ENCODE peak calls at places on chromosomes 11 and 22, in six cellular contexts. Z, J, M, G, U and A are unnamed samples.

GRCh38 chr22:26998134-26998533 is 340.7 kb downstream of the MIAT start:
- DNase-seq in Z (no peak), J (no peak), M (no peak), G (no peak), U (no peak), A (no peak)

GRCh38 chr22:49437956-49438355 is 389.7 kb downstream of the BRD1 start:
- DNase-seq in Z (no peak), J (no peak), M (no peak), G (no peak), U (no peak), A (no peak)

GRCh38 chr11:35391922-35392813 is 27.2 kb downstream of the SLC1A2 start:
- DNase-seq in Z (peak; percentile 49), J (peak; percentile 81), M (peak; percentile 60), G (peak; percentile 66), U (peak; percentile 45), A (peak; percentile 56)

GRCh38 chr11:75428301-75428724 is 4.7 kb downstream of the KLHL35 start:
- DNase-seq in Z (no peak), J (peak; percentile 65), M (peak; percentile 85), G (no peak), U (no peak), A (no peak)

GRCh38 chr11:110092577-110093406 is at the start of gene ZC3H12C:
- DNase-seq in Z (peak; percentile 77), J (peak; percentile 80), M (peak; percentile 84), G (peak; percentile 72), U (no peak), A (peak; percentile 73)

GRCh38 chr11:45424781-45425180 is 138.6 kb upstream of the SYT13 start:
- DNase-seq in Z (no peak), J (no peak), M (no peak), G (no peak), U (no peak), A (no peak)

GRCh38 chr11:32884770-32885384 is 7.7 kb upstream of the QSER1 start:
- DNase-seq in Z (no peak), J (peak; percentile 23), M (no peak), G (no peak), U (no peak), A (no peak)

GRCh38 chr11:35142481-35143207 is 3.7 kb downstream of the CD44 start:
- DNase-seq in Z (no peak), J (peak; percentile 19), M (peak; percentile 20), G (no peak), U (no peak), A (no peak)

GRCh38 chr11:10118830-10119229 is 175.2 kb downstream of the SBF2 start:
- DNase-seq in Z (no peak), J (no peak), M (no peak), G (no peak), U (no peak), A (no peak)

GRCh38 chr11:1140642-1141490 is 16.9 kb upstream of the MUC5AC start:
- DNase-seq in Z (no peak), J (no peak), M (no peak), G (no peak), U (no peak), A (no peak)

GRCh38 chr11:87307101-87307500 is 269.4 kb downstream of the TMEM135 start:
- DNase-seq in Z (no peak), J (no peak), M (no peak), G (no peak), U (no peak), A (no peak)

GRCh38 chr11:134385774-134386565 is 26.1 kb downstream of the B3GAT1 start:
- DNase-seq in Z (no peak), J (no peak), M (no peak), G (no peak), U (no peak), A (no peak)

GRCh38 chr11:11072067-11072466 is 214.2 kb upstream of the ZBED5 start:
- DNase-seq in Z (no peak), J (no peak), M (no peak), G (no peak), U (no peak), A (no peak)

GRCh38 chr11:63212742-63213141 is 30.7 kb downstream of the SLC22A25 start:
- DNase-seq in Z (peak; percentile 10), J (peak; percentile 54), M (peak; percentile 10), G (no peak), U (no peak), A (no peak)

GRCh38 chr22:48707749-48708557 is 1119.7 kb downstream of the BRD1 start:
- DNase-seq in Z (no peak), J (no peak), M (no peak), G (no peak), U (no peak), A (no peak)

GRCh38 chr11:27842290-27842689 is 142.0 kb upstream of the BDNF start:
- DNase-seq in Z (no peak), J (no peak), M (no peak), G (no peak), U (no peak), A (no peak)

GRCh38 chr22:39459681-39460080 is 2.9 kb downstream of the MGAT3 start:
- DNase-seq in Z (no peak), J (no peak), M (no peak), G (no peak), U (no peak), A (no peak)

GRCh38 chr11:130145975-130146776 is 13.4 kb upstream of the ST14 start:
- DNase-seq in Z (peak; percentile 87), J (no peak), M (peak; percentile 65), G (peak; percentile 87), U (no peak), A (no peak)

GRCh38 chr11:110856993-110857812 is 145.0 kb upstream of the ARHGAP20 start:
- DNase-seq in Z (no peak), J (no peak), M (no peak), G (no peak), U (peak; percentile 39), A (no peak)

GRCh38 chr11:2206291-2206690 is 34.7 kb upstream of the TH start:
- DNase-seq in Z (no peak), J (no peak), M (no peak), G (no peak), U (no peak), A (no peak)

GRCh38 chr11:104151404-104152204 is 12.3 kb downstream of the PDGFD start:
- DNase-seq in Z (peak; percentile 16), J (no peak), M (no peak), G (no peak), U (no peak), A (no peak)

GRCh38 chr11:2803186-2804057 is 82.2 kb downstream of the CDKN1C start:
- DNase-seq in Z (no peak), J (no peak), M (no peak), G (no peak), U (no peak), A (no peak)

GRCh38 chr11:1652026-1652425 is 22.5 kb downstream of the KRTAP5-5 start:
- DNase-seq in Z (no peak), J (no peak), M (no peak), G (no peak), U (no peak), A (no peak)

GRCh38 chr11:77522215-77522614 is 48.3 kb upstream of the PAK1 start:
- DNase-seq in Z (no peak), J (no peak), M (no peak), G (no peak), U (no peak), A (peak; percentile 30)
- TF ChIP-seq ZNF274 in Z (no peak), J (no peak), M (no peak), G (no peak), U (no peak), A (no peak)

GRCh38 chr11:6612008-6612815 is at the start of gene TAF10:
- DNase-seq in Z (peak; percentile 75), J (peak; percentile 92), M (peak; percentile 87), G (no peak), U (peak; percentile 77), A (peak; percentile 90)

GRCh38 chr11:6609502-6610015 is 2.5 kb downstream of the TAF10 start:
- DNase-seq in Z (no peak), J (no peak), M (no peak), G (no peak), U (no peak), A (no peak)

GRCh38 chr11:6611092-6612007 is 666 bp downstream of the TAF10 start:
- DNase-seq in Z (no peak), J (no peak), M (no peak), G (no peak), U (no peak), A (no peak)

GRCh38 chr11:6608726-6609501 is 3.1 kb downstream of the TAF10 start:
- DNase-seq in Z (no peak), J (no peak), M (no peak), G (no peak), U (no peak), A (no peak)

GRCh38 chr11:6610591-6610990 is 1.4 kb downstream of the TAF10 start:
- DNase-seq in Z (no peak), J (peak; percentile 43), M (no peak), G (no peak), U (no peak), A (no peak)
- H3K9ac ChIP-seq in Z (peak overlapping the region; percentile 73), J (peak overlapping the region; percentile 92), M (no peak overlapping the region), G (peak overlapping the region; percentile 34), U (peak overlapping the region; percentile 95), A (peak overlapping the region; percentile 90)

GRCh38 chr11:124763156-124763947 is 1.3 kb upstream of the ESAM start:
- DNase-seq in Z (peak; percentile 61), J (peak; percentile 62), M (peak; percentile 72), G (no peak), U (no peak), A (peak; percentile 75)

GRCh38 chr11:124760806-124761205 is 1.3 kb downstream of the ESAM start:
- DNase-seq in Z (no peak), J (no peak), M (no peak), G (no peak), U (no peak), A (no peak)

GRCh38 chr11:124762077-124762623 is at the start of gene ESAM:
- DNase-seq in Z (no peak), J (peak; percentile 94), M (no peak), G (no peak), U (no peak), A (no peak)

GRCh38 chr11:124761301-124762021 is 629 bp downstream of the ESAM start:
- DNase-seq in Z (no peak), J (no peak), M (no peak), G (no peak), U (no peak), A (no peak)

GRCh38 chr11:124762624-124763155 is 600 bp upstream of the ESAM start:
- DNase-seq in Z (no peak), J (peak; percentile 74), M (no peak), G (no peak), U (no peak), A (no peak)
- TF ChIP-seq YY1 in Z (no peak), J (no peak), M (no peak), G (no peak), U (no peak), A (no peak)

GRCh38 chr11:86115542-86116385 is 46.9 kb upstream of the PICALM start:
- DNase-seq in Z (no peak), J (no peak), M (no peak), G (no peak), U (no peak), A (no peak)

GRCh38 chr11:86116996-86117705 is 48.3 kb upstream of the PICALM start:
- DNase-seq in Z (no peak), J (no peak), M (no peak), G (no peak), U (no peak), A (no peak)

GRCh38 chr11:86117706-86118050 is 48.8 kb upstream of the PICALM start:
- DNase-seq in Z (no peak), J (no peak), M (no peak), G (no peak), U (no peak), A (no peak)

GRCh38 chr11:86118201-86118600 is 49.3 kb upstream of the PICALM start:
- DNase-seq in Z (no peak), J (no peak), M (no peak), G (no peak), U (no peak), A (no peak)

GRCh38 chr11:86116386-86116726 is 47.5 kb upstream of the PICALM start:
- DNase-seq in Z (no peak), J (no peak), M (no peak), G (no peak), U (peak; percentile 77), A (no peak)
- TF ChIP-seq ZNF274 in Z (no peak), J (no peak), M (no peak), G (no peak), U (no peak), A (no peak)